ENCODE peak calls at places on chromosomes 5 and 9, in ten cellular contexts. T is iPS-NIHi11; E is amygdala; V is endothelial cell of umbilical vein; Q is HCEC 1CT; H is NCI-H345; O is NCI-H510A; C is central memory CD4-positive, alpha-beta T cell; J is LoVo; G is stimulated activated CD4-positive, alpha-beta T cell treated with anti-CD3 and anti-CD28 coated beads, Interleukin-15, amount 100 ng/mL, for 1 hour. F is an unnamed sample.

GRCh38 chr9:71608825-71609452 is 159.4 kb downstream of the CEMIP2 start:
- DNase-seq in H (no peak), T (peak; percentile 36), V (no peak), J (no peak), E (no peak), O (no peak), Q (no peak), G (no peak), C (no peak), F (no peak)

GRCh38 chr9:88532320-88532719 is 2.7 kb upstream of the NXNL2 start:
- DNase-seq in H (peak; percentile 35), V (peak; percentile 21), G (no peak), Q (no peak), C (no peak), J (no peak), T (peak; percentile 79), O (no peak), E (no peak), F (no peak)

GRCh38 chr9:116062206-116062550 is 91.4 kb upstream of the PAPPA start:
- DNase-seq in T (no peak), J (no peak), C (no peak), G (no peak), V (no peak), Q (no peak), O (no peak), H (no peak), E (no peak), F (no peak)

GRCh38 chr9:36748322-36748899 is 175.7 kb downstream of the MELK start:
- DNase-seq in Q (no peak), G (no peak), J (peak; percentile 33), V (peak; percentile 44), C (no peak), T (peak; percentile 92), E (no peak), O (no peak), H (no peak), F (no peak)

GRCh38 chr5:126926152-126926551 is 104.2 kb downstream of the MARCHF3 start:
- DNase-seq in Q (no peak), E (no peak), J (no peak), H (no peak), C (no peak), O (no peak), T (no peak), G (no peak), V (no peak), F (no peak)

GRCh38 chr5:139797335-139797734 is 1.7 kb downstream of the PSD2 start:
- DNase-seq in H (no peak), C (no peak), Q (no peak), E (no peak), V (no peak), J (no peak), G (no peak), T (no peak), O (no peak), F (no peak)

GRCh38 chr5:143205386-143205785 is 198.1 kb downstream of the NR3C1 start:
- DNase-seq in T (no peak), G (no peak), H (no peak), E (no peak), Q (peak; percentile 92), J (no peak), O (no peak), C (no peak), V (peak; percentile 81), F (no peak)

GRCh38 chr5:66877843-66878242 is 281.6 kb downstream of the MAST4 start:
- DNase-seq in Q (peak; percentile 18), V (peak; percentile 68), O (no peak), T (no peak), J (no peak), G (no peak), H (no peak), C (no peak), E (no peak), F (no peak)

GRCh38 chr9:84393266-84393905 is 52.8 kb upstream of the SLC28A3 start:
- DNase-seq in O (no peak), G (no peak), H (no peak), T (peak; percentile 23), E (no peak), Q (no peak), J (no peak), V (no peak), C (no peak), F (no peak)

GRCh38 chr5:179135006-179135405 is 74.8 kb downstream of the ZNF354C start:
- DNase-seq in H (no peak), J (no peak), O (no peak), G (no peak), Q (no peak), C (no peak), T (no peak), E (no peak), V (no peak), F (no peak)

GRCh38 chr5:114857951-114858401 is 311.7 kb downstream of the TRIM36 start:
- DNase-seq in J (no peak), V (no peak), T (no peak), C (no peak), G (no peak), H (no peak), Q (no peak), O (no peak), E (peak; percentile 35), F (no peak)

GRCh38 chr5:136014049-136014516 is 14.7 kb upstream of the TGFBI start:
- DNase-seq in E (no peak), J (no peak), C (no peak), O (no peak), V (no peak), G (no peak), Q (no peak), T (no peak), H (no peak), F (no peak)

GRCh38 chr9:135039266-135039870 is 48.1 kb upstream of the OLFM1 start:
- DNase-seq in Q (no peak), E (no peak), C (no peak), V (no peak), O (no peak), J (no peak), H (no peak), G (no peak), T (no peak), F (no peak)

GRCh38 chr5:158874814-158875213 is 224.9 kb downstream of the EBF1 start:
- DNase-seq in C (no peak), H (no peak), E (no peak), V (no peak), O (no peak), G (no peak), J (no peak), Q (no peak), T (no peak), F (no peak)

F was measured in stimulated activated CD8-positive, alpha-beta memory T cell treated with anti-CD3 and anti-CD28 coated beads, Interleukin-15, amount 100 ng/mL, for 1 hour.